ENCODE peak calls at places on chromosome 12, in six cellular contexts. N, S, X, J, D and O are unnamed samples. For H3K36me3, the result is how much of the 10 kb centered on the place peaks cover.

GRCh38 chr12:91053951-91054715 is 3.7 kb downstream of the KERA start:
- DNase-seq in N (no peak), X (no peak), J (no peak), D (no peak), S (no peak), O (no peak)

GRCh38 chr12:1328385-1328784 is 266.0 kb downstream of the FBXL14 start:
- DNase-seq in N (no peak), J (no peak), D (no peak), S (no peak), X (no peak), O (no peak)

GRCh38 chr12:8047842-8048241 is 15.3 kb downstream of the FOXJ2 start:
- DNase-seq in J (no peak), X (no peak), D (peak), S (no peak), N (no peak), O (no peak)

GRCh38 chr12:6058481-6059161 is 65.8 kb downstream of the VWF start:
- DNase-seq in X (no peak), D (no peak), J (no peak), S (no peak), N (no peak), O (no peak)

GRCh38 chr12:5554711-5555110 is 122.8 kb downstream of the NTF3 start:
- DNase-seq in J (no peak), D (no peak), X (no peak), N (no peak), S (no peak), O (no peak)

GRCh38 chr12:4030938-4031702 is 157.9 kb upstream of the PARP11 start:
- DNase-seq in X (peak), J (peak), S (peak), D (peak), N (peak), O (peak)

GRCh38 chr12:119902084-119902509 is 25.0 kb upstream of the CIT start:
- DNase-seq in N (peak), D (no peak), J (peak), S (peak), X (peak), O (peak)

GRCh38 chr12:18139989-18140596 is 50.1 kb upstream of the RERGL start:
- DNase-seq in N (no peak), J (peak), S (no peak), X (no peak), D (no peak), O (no peak)

GRCh38 chr12:46944104-46944503 is 118.3 kb upstream of the SLC38A4 start:
- DNase-seq in X (no peak), J (peak), N (no peak), D (no peak), S (no peak), O (no peak)

GRCh38 chr12:517538-517937 is 57.8 kb downstream of the B4GALNT3 start:
- DNase-seq in D (peak), J (no peak), X (no peak), S (no peak), N (no peak), O (no peak)

GRCh38 chr12:6950944-6951540 is at the start of gene PTPN6:
- DNase-seq in D (peak), S (no peak), N (no peak), X (peak), J (no peak), O (no peak)

GRCh38 chr12:120225852-120226640 is 25.1 kb upstream of the RPLP0 start:
- DNase-seq in X (peak), S (no peak), D (no peak), J (peak), N (no peak), O (no peak)

GRCh38 chr12:47022296-47022695 is 57.1 kb upstream of the PCED1B start:
- DNase-seq in N (no peak), D (no peak), J (no peak), X (no peak), S (no peak), O (no peak)

GRCh38 chr12:32039341-32039740 is 67.3 kb upstream of the BICD1 start:
- DNase-seq in J (no peak), X (no peak), S (no peak), N (no peak), D (no peak), O (no peak)

GRCh38 chr12:53989227-53990113 is 4.5 kb downstream of the HOXC10 start:
- DNase-seq in D (no peak), J (peak), X (no peak), N (no peak), S (no peak), O (peak)

GRCh38 chr12:1936406-1937320 is 18.2 kb upstream of the CACNA2D4 start:
- DNase-seq in J (no peak), S (peak), D (peak), N (peak), X (peak), O (no peak)

GRCh38 chr12:97837401-97837800 is 374.8 kb downstream of the RMST start:
- DNase-seq in N (no peak), J (no peak), D (no peak), S (no peak), X (peak), O (peak)

GRCh38 chr12:124384299-124384894 is 89.5 kb downstream of the RFLNA start:
- DNase-seq in S (no peak), N (no peak), J (no peak), X (no peak), D (no peak), O (no peak)
- H3K36me3 ChIP-seq in S (under half), N (under half), J (under half), X (under half), D (under half), O (under half)

GRCh38 chr12:26810330-26810729 is 22.7 kb downstream of the ITPR2 start:
- DNase-seq in J (no peak), X (no peak), N (peak), S (peak), D (peak), O (no peak)
- H3K36me3 ChIP-seq in J (under half), X (under half), N (under half), S (under half), D (under half), O (under half)

DNA sequence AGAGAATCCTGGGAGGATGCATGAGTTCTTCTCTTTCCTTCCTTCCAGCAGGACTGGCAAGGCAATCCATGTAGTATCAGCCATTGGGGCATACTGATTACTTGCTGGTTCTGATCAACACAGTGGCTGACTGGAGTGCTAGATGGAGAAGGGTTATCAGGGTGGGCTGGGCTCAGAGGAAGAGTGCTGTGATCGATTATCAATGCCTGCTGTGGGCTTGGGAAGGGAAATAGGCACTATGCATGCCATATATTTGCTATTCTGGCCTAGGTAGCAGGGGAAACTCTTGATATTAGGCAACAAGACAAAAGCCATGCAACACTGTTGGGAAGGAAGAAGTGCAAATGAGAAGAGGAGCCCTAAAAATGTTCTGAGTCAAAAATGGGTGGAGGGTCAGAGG is 45.8 kb downstream of the HRK start:
- DNase-seq in S (no peak), X (no peak), D (no peak), N (no peak), J (no peak), O (no peak)
- H3K36me3 ChIP-seq in S (under half), X (under half), D (under half), N (under half), J (under half), O (under half)

GRCh38 chr12:10221846-10222245 is 9.2 kb downstream of the GABARAPL1 start:
- DNase-seq in S (no peak), X (no peak), D (no peak), J (no peak), N (no peak), O (peak)
- H3K36me3 ChIP-seq in S (under half), X (under half), D (under half), J (under half), N (half or more), O (under half)

GRCh38 chr12:50119387-50119786 is 7.4 kb downstream of the COX14 start:
- DNase-seq in S (no peak), X (no peak), J (no peak), N (no peak), D (no peak), O (no peak)
- H3K36me3 ChIP-seq in S (under half), X (under half), J (under half), N (under half), D (under half), O (under half)